ENCODE peak calls at places on chromosome 15, in four cellular contexts. One of them, this sample, is unnamed.
A peak's percentile ranks its signal among the peaks of the same experiment; 100 is the strongest.

GRCh38 chr15:95468820-95469219 is 861.7 kb upstream of the NR2F2 start:
- DNase-seq in HepG2: no peak
- DNase-seq in GM12878: no peak
- DNase-seq in K562: no peak
- DNase-seq in this sample: peak; percentile 16

GRCh38 chr15:89502867-89503595 is 6.6 kb upstream of the RHCG start:
- DNase-seq in GM12878: no peak
- DNase-seq in HepG2: no peak
- DNase-seq in K562: no peak
- DNase-seq in this sample: no peak

GRCh38 chr15:43226436-43227305 is 5.9 kb upstream of the EPB42 start:
- DNase-seq in K562: no peak
- DNase-seq in GM12878: no peak
- DNase-seq in HepG2: no peak
- DNase-seq in this sample: no peak

GRCh38 chr15:92906563-92907081 is 6.5 kb downstream of the CHD2 start:
- DNase-seq in HepG2: no peak
- DNase-seq in GM12878: no peak
- DNase-seq in K562: no peak
- DNase-seq in this sample: no peak

GRCh38 chr15:99121207-99121606 is 16.3 kb downstream of the SYNM start:
- DNase-seq in GM12878: no peak
- DNase-seq in HepG2: no peak
- DNase-seq in K562: no peak
- DNase-seq in this sample: no peak

GRCh38 chr15:85766007-85766831 is 28.5 kb downstream of the KLHL25 start:
- DNase-seq in GM12878: no peak
- DNase-seq in HepG2: no peak
- DNase-seq in K562: no peak
- DNase-seq in this sample: peak; percentile 31

GRCh38 chr15:23647001-23647295 is 719 bp downstream of the MAGEL2 start:
- DNase-seq in GM12878: no peak
- DNase-seq in K562: no peak
- DNase-seq in HepG2: no peak
- DNase-seq in this sample: no peak

GRCh38 chr15:55654541-55654940 is 66.4 kb upstream of the PYGO1 start:
- DNase-seq in HepG2: no peak
- DNase-seq in K562: no peak
- DNase-seq in GM12878: no peak
- DNase-seq in this sample: no peak

GRCh38 chr15:62527387-62527786 is 362.3 kb upstream of the C2CD4B start:
- DNase-seq in HepG2: no peak
- DNase-seq in K562: no peak
- DNase-seq in GM12878: no peak
- DNase-seq in this sample: no peak

GRCh38 chr15:86002444-86002843 is 77.2 kb upstream of the AGBL1 start:
- DNase-seq in GM12878: no peak
- DNase-seq in HepG2: no peak
- DNase-seq in K562: no peak
- DNase-seq in this sample: no peak

GRCh38 chr15:71732636-71733035 is 77.7 kb upstream of the NR2E3 start:
- DNase-seq in GM12878: no peak
- DNase-seq in K562: no peak
- DNase-seq in HepG2: peak; percentile 45
- DNase-seq in this sample: no peak

GRCh38 chr15:75107905-75108838 is 84.8 kb downstream of the PPCDC start:
- DNase-seq in GM12878: peak; percentile 74
- DNase-seq in K562: no peak
- DNase-seq in HepG2: peak; percentile 27
- DNase-seq in this sample: no peak

GRCh38 chr15:101652783-101653430 is 726 bp upstream of the TM2D3 start:
- DNase-seq in GM12878: no peak
- DNase-seq in K562: peak; percentile 56
- DNase-seq in HepG2: no peak
- DNase-seq in this sample: peak; percentile 42

GRCh38 chr15:74136584-74137543 is 6.5 kb downstream of the ISLR2 start:
- DNase-seq in K562: no peak
- DNase-seq in GM12878: no peak
- DNase-seq in HepG2: no peak
- DNase-seq in this sample: no peak

GRCh38 chr15:58900628-58901027 is 32.9 kb downstream of the SLTM start:
- DNase-seq in K562: no peak
- DNase-seq in GM12878: no peak
- DNase-seq in HepG2: no peak
- DNase-seq in this sample: no peak
- TF ChIP-seq ETV6 in K562: no peak
- TF ChIP-seq ETV6 in GM12878: no peak
- TF ChIP-seq ETV6 in HepG2: no peak
- TF ChIP-seq ETV6 in this sample: no peak

GRCh38 chr15:69018951-69019350 is 4.5 kb downstream of the NOX5 start:
- DNase-seq in GM12878: no peak
- DNase-seq in HepG2: no peak
- DNase-seq in K562: no peak
- DNase-seq in this sample: no peak
- TF ChIP-seq NR2C2 in GM12878: no peak
- TF ChIP-seq NR2C2 in HepG2: no peak
- TF ChIP-seq NR2C2 in K562: no peak
- TF ChIP-seq NR2C2 in this sample: no peak

GRCh38 chr15:88218557-88219214 is 37.9 kb downstream of the NTRK3 start:
- DNase-seq in HepG2: no peak
- DNase-seq in GM12878: no peak
- DNase-seq in K562: no peak
- DNase-seq in this sample: no peak
- TF ChIP-seq ETV6 in HepG2: no peak
- TF ChIP-seq ETV6 in GM12878: no peak
- TF ChIP-seq ETV6 in K562: no peak
- TF ChIP-seq ETV6 in this sample: no peak

GRCh38 chr15:81483496-81483895 is 109.5 kb upstream of the TMC3 start:
- DNase-seq in GM12878: no peak
- DNase-seq in HepG2: no peak
- DNase-seq in K562: no peak
- DNase-seq in this sample: no peak

GRCh38 chr15:81484076-81484475 is 110.1 kb upstream of the TMC3 start:
- DNase-seq in HepG2: no peak
- DNase-seq in GM12878: no peak
- DNase-seq in K562: no peak
- DNase-seq in this sample: no peak

GRCh38 chr15:81485806-81486205 is 111.8 kb upstream of the TMC3 start:
- DNase-seq in K562: no peak
- DNase-seq in HepG2: no peak
- DNase-seq in GM12878: no peak
- DNase-seq in this sample: no peak

GRCh38 chr15:81480645-81481053 is 106.6 kb upstream of the TMC3 start:
- DNase-seq in K562: peak; percentile 44
- DNase-seq in GM12878: peak; percentile 11
- DNase-seq in HepG2: peak; percentile 31
- DNase-seq in this sample: no peak

GRCh38 chr15:81481326-81481725 is 107.3 kb upstream of the TMC3 start:
- DNase-seq in K562: no peak
- DNase-seq in GM12878: no peak
- DNase-seq in HepG2: no peak
- DNase-seq in this sample: no peak
- TF ChIP-seq NR2C2 in K562: no peak
- TF ChIP-seq NR2C2 in GM12878: no peak
- TF ChIP-seq NR2C2 in HepG2: no peak
- TF ChIP-seq NR2C2 in this sample: no peak

DNA sequence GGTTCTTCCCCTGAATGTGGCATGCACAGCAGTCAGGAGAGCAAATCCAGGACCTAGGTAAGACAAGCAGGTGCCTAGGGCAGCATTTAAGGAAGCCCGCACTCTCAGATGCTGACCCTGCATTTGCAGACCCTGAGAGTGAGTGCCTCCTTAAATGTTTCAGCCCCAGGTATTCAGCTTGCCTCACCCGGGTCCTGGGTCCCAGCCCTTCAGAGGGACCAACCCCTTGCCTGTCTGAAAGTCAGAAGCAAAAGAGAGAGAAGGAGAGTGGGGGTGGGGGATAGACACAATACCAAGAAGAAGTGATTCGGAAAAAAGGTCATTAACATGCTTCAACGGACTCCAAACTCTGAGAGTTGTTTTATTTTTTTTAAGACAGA is 75.0 kb downstream of the MEGF11 start:
- DNase-seq in K562: no peak
- DNase-seq in GM12878: no peak
- DNase-seq in HepG2: no peak
- DNase-seq in this sample: peak; percentile 61
- TF ChIP-seq ETV6 in K562: no peak
- TF ChIP-seq ETV6 in GM12878: no peak
- TF ChIP-seq ETV6 in HepG2: no peak
- TF ChIP-seq ETV6 in this sample: no peak

GRCh38 chr15:90654233-90655124 is 62.7 kb upstream of the BLM start:
- DNase-seq in HepG2: no peak
- DNase-seq in GM12878: no peak
- DNase-seq in K562: no peak
- DNase-seq in this sample: no peak
- TF ChIP-seq NR2C2 in HepG2: no peak
- TF ChIP-seq NR2C2 in GM12878: no peak
- TF ChIP-seq NR2C2 in K562: no peak
- TF ChIP-seq NR2C2 in this sample: no peak

GRCh38 chr15:48721061-48721810 is 75.7 kb upstream of the FBN1 start:
- DNase-seq in GM12878: no peak
- DNase-seq in HepG2: no peak
- DNase-seq in K562: no peak
- DNase-seq in this sample: no peak
- TF ChIP-seq ETV6 in GM12878: no peak
- TF ChIP-seq ETV6 in HepG2: no peak
- TF ChIP-seq ETV6 in K562: no peak
- TF ChIP-seq ETV6 in this sample: no peak

GRCh38 chr15:38531509-38531908 is 33.1 kb downstream of the RASGRP1 start:
- DNase-seq in GM12878: no peak
- DNase-seq in K562: no peak
- DNase-seq in HepG2: no peak
- DNase-seq in this sample: no peak
- TF ChIP-seq NR2C2 in GM12878: no peak
- TF ChIP-seq NR2C2 in K562: no peak
- TF ChIP-seq NR2C2 in HepG2: no peak
- TF ChIP-seq NR2C2 in this sample: no peak

GRCh38 chr15:49813615-49814014 is 192.8 kb downstream of the DTWD1 start:
- DNase-seq in K562: no peak
- DNase-seq in HepG2: no peak
- DNase-seq in GM12878: no peak
- DNase-seq in this sample: no peak

GRCh38 chr15:49815506-49815905 is 194.7 kb downstream of the DTWD1 start:
- DNase-seq in GM12878: no peak
- DNase-seq in K562: no peak
- DNase-seq in HepG2: no peak
- DNase-seq in this sample: no peak

GRCh38 chr15:49814709-49815108 is 193.9 kb downstream of the DTWD1 start:
- DNase-seq in K562: no peak
- DNase-seq in HepG2: no peak
- DNase-seq in GM12878: no peak
- DNase-seq in this sample: no peak

GRCh38 chr15:49817100-49817499 is 196.3 kb downstream of the DTWD1 start:
- DNase-seq in K562: no peak
- DNase-seq in HepG2: no peak
- DNase-seq in GM12878: no peak
- DNase-seq in this sample: no peak

DNA sequence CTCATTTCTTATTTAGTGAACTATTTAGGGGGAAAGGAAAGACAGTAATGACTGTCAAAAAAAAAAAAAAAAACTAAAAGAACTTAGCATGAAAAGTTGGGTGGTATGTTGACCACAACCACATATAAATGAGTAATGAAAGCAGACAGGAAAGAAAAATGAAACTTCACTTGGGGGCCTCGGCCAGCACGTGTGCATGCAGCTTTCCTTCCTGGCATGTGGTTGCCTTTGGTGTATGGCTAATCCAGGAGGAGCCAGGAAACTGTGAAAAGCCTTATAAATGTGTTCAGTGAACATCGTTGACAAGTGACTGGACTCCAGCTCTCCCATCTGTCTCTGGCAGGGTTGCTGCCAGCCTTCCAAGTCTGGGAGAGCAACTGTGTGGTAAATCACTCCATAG is 195.1 kb downstream of the DTWD1 start:
- DNase-seq in K562: no peak
- DNase-seq in HepG2: no peak
- DNase-seq in GM12878: peak; percentile 1
- DNase-seq in this sample: no peak
- TF ChIP-seq ETV6 in K562: no peak
- TF ChIP-seq ETV6 in HepG2: no peak
- TF ChIP-seq ETV6 in GM12878: no peak
- TF ChIP-seq ETV6 in this sample: no peak

DNA sequence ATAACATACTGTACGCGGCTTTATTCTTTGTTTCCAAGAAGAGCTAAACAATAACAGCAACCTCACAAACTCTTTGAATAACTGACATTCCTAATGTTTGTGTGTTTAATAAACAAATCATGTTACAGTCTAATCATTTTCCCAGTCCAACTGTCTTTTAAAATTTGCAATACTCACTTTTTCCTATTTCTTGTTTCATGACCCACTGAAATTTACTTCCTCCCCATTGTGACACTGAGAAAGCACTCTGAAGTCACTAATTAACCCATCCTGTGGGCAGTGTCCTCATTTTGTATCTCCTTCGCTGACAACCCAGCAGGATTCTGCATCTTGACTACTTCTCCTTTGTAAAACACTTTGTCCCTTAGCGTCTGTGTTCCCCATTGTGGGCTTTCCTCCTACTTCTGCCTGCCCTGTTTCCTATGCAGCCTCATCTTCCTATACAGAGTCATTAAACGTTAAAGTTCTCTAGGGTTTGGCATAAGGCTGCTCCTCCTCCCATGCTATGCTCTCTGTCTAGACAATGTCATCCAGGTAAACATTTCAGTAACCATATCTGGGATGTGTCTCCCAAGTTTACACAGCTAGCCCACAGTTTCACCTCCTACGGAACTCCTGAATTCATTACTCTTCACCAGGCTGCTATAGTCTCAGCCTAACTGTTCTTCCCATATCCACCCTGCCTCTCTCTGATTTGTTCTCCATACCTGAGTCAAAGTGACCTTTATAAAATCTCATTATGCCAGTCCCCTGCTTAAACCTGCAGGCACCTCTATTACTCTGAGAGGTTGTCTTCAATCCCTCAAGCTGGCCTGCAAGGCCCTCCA is 148.9 kb downstream of the GREM1 start:
- DNase-seq in GM12878: no peak
- DNase-seq in K562: no peak
- DNase-seq in HepG2: peak; percentile 33
- DNase-seq in this sample: no peak
- TF ChIP-seq NR2C2 in GM12878: no peak
- TF ChIP-seq NR2C2 in K562: no peak
- TF ChIP-seq NR2C2 in HepG2: no peak
- TF ChIP-seq NR2C2 in this sample: no peak